ENCODE peak calls at places on chromosomes 2 and 18, in four cellular contexts. One of them, this sample, is unnamed.

GRCh38 chr18:27713727-27714080 is 463.2 kb downstream of the CDH2 start:
- DNase-seq in brain microvascular endothelial cell: peak; percentile 97
- DNase-seq in NCI-H1048: no peak
- DNase-seq in left lobe of liver: no peak
- DNase-seq in this sample: no peak

GRCh38 chr18:62715829-62716678 is 713 bp downstream of the PHLPP1 start:
- DNase-seq in brain microvascular endothelial cell: peak; percentile 42
- DNase-seq in NCI-H1048: no peak
- DNase-seq in left lobe of liver: peak; percentile 66
- DNase-seq in this sample: no peak

GRCh38 chr18:7872569-7872968 is 305.5 kb downstream of the PTPRM start:
- DNase-seq in brain microvascular endothelial cell: peak; percentile 50
- DNase-seq in NCI-H1048: no peak
- DNase-seq in left lobe of liver: no peak
- DNase-seq in this sample: no peak

GRCh38 chr18:56559044-56559443 is 79.3 kb downstream of the TXNL1 start:
- DNase-seq in brain microvascular endothelial cell: no peak
- DNase-seq in NCI-H1048: no peak
- DNase-seq in left lobe of liver: no peak
- DNase-seq in this sample: no peak

GRCh38 chr2:23480991-23481797 is 96.2 kb downstream of the KLHL29 start:
- DNase-seq in brain microvascular endothelial cell: peak; percentile 74
- DNase-seq in NCI-H1048: no peak
- DNase-seq in left lobe of liver: no peak
- DNase-seq in this sample: no peak

GRCh38 chr2:121707344-121707919 is 29.2 kb downstream of the NIFK start:
- DNase-seq in brain microvascular endothelial cell: no peak
- DNase-seq in NCI-H1048: no peak
- DNase-seq in left lobe of liver: no peak
- DNase-seq in this sample: no peak

GRCh38 chr2:98126061-98126460 is 39.1 kb downstream of the VWA3B start:
- DNase-seq in brain microvascular endothelial cell: no peak
- DNase-seq in NCI-H1048: no peak
- DNase-seq in left lobe of liver: no peak
- DNase-seq in this sample: no peak

GRCh38 chr2:165055081-165055879 is 100.0 kb upstream of the SLC38A11 start:
- DNase-seq in brain microvascular endothelial cell: peak; percentile 91
- DNase-seq in NCI-H1048: no peak
- DNase-seq in left lobe of liver: no peak
- DNase-seq in this sample: no peak

GRCh38 chr2:161481619-161482018 is 65.5 kb downstream of the TBR1 start:
- DNase-seq in brain microvascular endothelial cell: no peak
- DNase-seq in NCI-H1048: no peak
- DNase-seq in left lobe of liver: no peak
- DNase-seq in this sample: no peak

GRCh38 chr2:149733936-149734685 is 146.5 kb upstream of the MMADHC start:
- DNase-seq in brain microvascular endothelial cell: peak; percentile 73
- DNase-seq in NCI-H1048: no peak
- DNase-seq in left lobe of liver: no peak
- DNase-seq in this sample: no peak

GRCh38 chr2:3449936-3450335 is 69.4 kb downstream of the ADI1 start:
- DNase-seq in brain microvascular endothelial cell: no peak
- DNase-seq in NCI-H1048: no peak
- DNase-seq in left lobe of liver: no peak
- DNase-seq in this sample: no peak

GRCh38 chr18:8623549-8624106 is 14.4 kb downstream of the RAB12 start:
- DNase-seq in brain microvascular endothelial cell: no peak
- DNase-seq in NCI-H1048: no peak
- DNase-seq in left lobe of liver: no peak
- DNase-seq in this sample: no peak

GRCh38 chr2:36952748-36953197 is 13.6 kb downstream of the STRN start:
- DNase-seq in brain microvascular endothelial cell: no peak
- DNase-seq in NCI-H1048: no peak
- DNase-seq in left lobe of liver: no peak
- DNase-seq in this sample: no peak

GRCh38 chr2:41830600-41830999 is 217.2 kb upstream of the PKDCC start:
- DNase-seq in brain microvascular endothelial cell: no peak
- DNase-seq in NCI-H1048: no peak
- DNase-seq in left lobe of liver: no peak
- DNase-seq in this sample: no peak

GRCh38 chr2:161384864-161385263 is 31.2 kb upstream of the TBR1 start:
- DNase-seq in brain microvascular endothelial cell: no peak
- DNase-seq in NCI-H1048: no peak
- DNase-seq in left lobe of liver: no peak
- DNase-seq in this sample: no peak

GRCh38 chr2:218196974-218197373 is 20.0 kb upstream of the ARPC2 start:
- DNase-seq in brain microvascular endothelial cell: no peak
- DNase-seq in NCI-H1048: no peak
- DNase-seq in left lobe of liver: no peak
- DNase-seq in this sample: no peak

GRCh38 chr18:6543330-6543908 is 128.7 kb upstream of the L3MBTL4 start:
- DNase-seq in brain microvascular endothelial cell: no peak
- DNase-seq in NCI-H1048: no peak
- DNase-seq in left lobe of liver: no peak
- DNase-seq in this sample: no peak

GRCh38 chr2:237662671-237663093 is 35.3 kb downstream of the LRRFIP1 start:
- DNase-seq in brain microvascular endothelial cell: peak; percentile 86
- DNase-seq in NCI-H1048: peak; percentile 87
- DNase-seq in left lobe of liver: peak; percentile 95
- DNase-seq in this sample: peak; percentile 91

GRCh38 chr2:236794558-236794957 is 224.9 kb downstream of the ACKR3 start:
- DNase-seq in brain microvascular endothelial cell: no peak
- DNase-seq in NCI-H1048: no peak
- DNase-seq in left lobe of liver: no peak
- DNase-seq in this sample: no peak

GRCh38 chr2:216596234-216596985 is 36.8 kb upstream of the IGFBP2 start:
- DNase-seq in brain microvascular endothelial cell: peak; percentile 66
- DNase-seq in NCI-H1048: no peak
- DNase-seq in left lobe of liver: no peak
- DNase-seq in this sample: no peak

GRCh38 chr18:32093523-32093922 is 1.8 kb downstream of the RNF138 start:
- DNase-seq in brain microvascular endothelial cell: peak; percentile 11
- DNase-seq in NCI-H1048: no peak
- DNase-seq in left lobe of liver: no peak
- DNase-seq in this sample: no peak

GRCh38 chr2:121294881-121295840 is 10.2 kb upstream of the TFCP2L1 start:
- DNase-seq in brain microvascular endothelial cell: no peak
- DNase-seq in NCI-H1048: no peak
- DNase-seq in left lobe of liver: no peak
- DNase-seq in this sample: no peak

GRCh38 chr2:97907667-97908066 is 88.1 kb downstream of the TMEM131 start:
- DNase-seq in brain microvascular endothelial cell: no peak
- DNase-seq in NCI-H1048: no peak
- DNase-seq in left lobe of liver: no peak
- DNase-seq in this sample: no peak

GRCh38 chr2:201073071-201073470 is 1.3 kb downstream of the NDUFB3 start:
- DNase-seq in brain microvascular endothelial cell: no peak
- DNase-seq in NCI-H1048: no peak
- DNase-seq in left lobe of liver: no peak
- DNase-seq in this sample: no peak

GRCh38 chr2:185284696-185285095 is 453.9 kb upstream of the FSIP2 start:
- DNase-seq in brain microvascular endothelial cell: no peak
- DNase-seq in NCI-H1048: no peak
- DNase-seq in left lobe of liver: no peak
- DNase-seq in this sample: no peak

GRCh38 chr18:8895341-8895740 is 190.0 kb downstream of the MTCL1 start:
- DNase-seq in brain microvascular endothelial cell: no peak
- DNase-seq in NCI-H1048: no peak
- DNase-seq in left lobe of liver: no peak
- DNase-seq in this sample: no peak

GRCh38 chr2:102030855-102031527 is 39.2 kb downstream of the IL1R2 start:
- DNase-seq in brain microvascular endothelial cell: no peak
- DNase-seq in NCI-H1048: no peak
- DNase-seq in left lobe of liver: peak; percentile 72
- DNase-seq in this sample: no peak

This sample was measured in thoracic aorta.